ENCODE peak calls at places on chromosomes 11 and 22, in eight cellular contexts. D is HFFc6, W is activated T-helper 1 cell treated with Interleukin-2 at 50 U/mL for 16 hours, X is progenitor cell of endocrine pancreas, Q is type B pancreatic cell, J is LoVo, P is frontal cortex, O is erythroblast. E is an unnamed sample.
A peak's percentile ranks its signal among the peaks of the same experiment; 100 is the strongest.

GRCh38 chr22:37711490-37711889 is 14.6 kb downstream of the TRIOBP start:
- DNase-seq in P (no peak), J (no peak), X (no peak), D (no peak), O (no peak), W (no peak), Q (no peak), E (no peak)

GRCh38 chr11:123690490-123690889 is 36.1 kb upstream of the SCN3B start:
- DNase-seq in J (no peak), W (no peak), X (no peak), O (no peak), P (no peak), D (peak; percentile 51), Q (no peak), E (no peak)

GRCh38 chr11:46895821-46896220 is 22.5 kb downstream of the LRP4 start:
- DNase-seq in D (no peak), J (peak; percentile 7), X (no peak), P (no peak), Q (no peak), O (no peak), W (no peak), E (no peak)

GRCh38 chr11:13446444-13446843 is 16.6 kb downstream of the BTBD10 start:
- DNase-seq in W (no peak), Q (no peak), D (peak; percentile 33), O (no peak), J (no peak), P (no peak), X (no peak), E (no peak)

GRCh38 chr11:66619080-66619554 is 2.7 kb downstream of the RBM14 start:
- DNase-seq in O (peak; percentile 40), D (peak; percentile 75), X (no peak), P (no peak), J (no peak), Q (no peak), W (no peak), E (no peak)

GRCh38 chr11:9688716-9689511 is 25.0 kb downstream of the SWAP70 start:
- DNase-seq in W (no peak), X (no peak), Q (no peak), P (no peak), O (no peak), D (peak; percentile 76), J (no peak), E (peak; percentile 13)

GRCh38 chr11:64364911-64365310 is 5.9 kb downstream of the RPS6KA4 start:
- DNase-seq in X (no peak), O (no peak), Q (no peak), D (no peak), P (peak; percentile 14), J (no peak), W (no peak), E (no peak)

GRCh38 chr11:118623291-118623655 is 15.9 kb downstream of the PHLDB1 start:
- DNase-seq in Q (no peak), J (peak; percentile 31), O (no peak), W (no peak), D (peak; percentile 26), P (no peak), X (no peak), E (no peak)

GRCh38 chr11:64207247-64208085 is 945 bp downstream of the FERMT3 start:
- DNase-seq in P (peak; percentile 47), O (peak; percentile 91), W (peak; percentile 63), J (no peak), X (no peak), Q (no peak), D (peak; percentile 73), E (peak; percentile 89)

GRCh38 chr22:46513908-46514550 is 23.4 kb downstream of the CELSR1 start:
- DNase-seq in J (no peak), D (no peak), W (no peak), O (no peak), P (no peak), Q (no peak), X (no peak), E (no peak)

GRCh38 chr22:25334091-25334490 is 114.7 kb downstream of the CRYBB2 start:
- DNase-seq in O (peak; percentile 67), W (no peak), J (peak; percentile 30), P (no peak), Q (no peak), X (peak; percentile 60), D (no peak), E (peak; percentile 71)

GRCh38 chr11:73384871-73385692 is 8.9 kb downstream of the RELT start:
- DNase-seq in O (peak; percentile 35), X (no peak), Q (no peak), W (no peak), D (no peak), J (no peak), P (no peak), E (no peak)

GRCh38 chr11:47179655-47179991 is 2.9 kb upstream of the ARFGAP2 start:
- DNase-seq in P (no peak), W (no peak), D (peak; percentile 33), O (peak; percentile 66), J (peak; percentile 32), Q (no peak), X (peak; percentile 33), E (peak; percentile 59)

GRCh38 chr22:23234409-23235161 is 54.3 kb downstream of the BCR start:
- DNase-seq in Q (no peak), D (no peak), O (no peak), J (no peak), P (no peak), W (no peak), X (no peak), E (peak; percentile 70)

GRCh38 chr11:64935634-64936081 is at the start of gene GPHA2:
- DNase-seq in D (no peak), O (no peak), J (no peak), Q (no peak), P (no peak), W (no peak), X (no peak), E (peak; percentile 33)

E was measured in K562.